ENCODE peak calls at places on chromosomes 2 and 18, in six cellular contexts. One of them, this sample, is unnamed.

GRCh38 chr18:3530807-3531206 is 80.8 kb downstream of the TGIF1 start:
- DNase-seq in BJ: no peak
- DNase-seq in choroid plexus epithelial cell: no peak
- DNase-seq in AG20443: no peak
- DNase-seq in caudate nucleus: no peak
- DNase-seq in renal cortical epithelial cell: no peak
- DNase-seq in this sample: no peak

GRCh38 chr2:181025004-181025403 is 44.6 kb downstream of the UBE2E3 start:
- DNase-seq in renal cortical epithelial cell: peak; percentile 13
- DNase-seq in caudate nucleus: no peak
- DNase-seq in BJ: no peak
- DNase-seq in choroid plexus epithelial cell: peak; percentile 29
- DNase-seq in AG20443: no peak
- DNase-seq in this sample: no peak

GRCh38 chr2:166593403-166593802 is 99.4 kb upstream of the SCN7A start:
- DNase-seq in renal cortical epithelial cell: no peak
- DNase-seq in caudate nucleus: no peak
- DNase-seq in AG20443: peak; percentile 50
- DNase-seq in BJ: peak; percentile 65
- DNase-seq in choroid plexus epithelial cell: peak; percentile 56
- DNase-seq in this sample: peak; percentile 82

GRCh38 chr2:239919779-239920545 is 105.2 kb downstream of the NDUFA10 start:
- DNase-seq in choroid plexus epithelial cell: no peak
- DNase-seq in renal cortical epithelial cell: no peak
- DNase-seq in caudate nucleus: no peak
- DNase-seq in BJ: no peak
- DNase-seq in AG20443: no peak
- DNase-seq in this sample: no peak

GRCh38 chr2:8987413-8987812 is 16.1 kb downstream of the MBOAT2 start:
- DNase-seq in AG20443: peak; percentile 63
- DNase-seq in choroid plexus epithelial cell: no peak
- DNase-seq in caudate nucleus: no peak
- DNase-seq in BJ: no peak
- DNase-seq in renal cortical epithelial cell: no peak
- DNase-seq in this sample: no peak

GRCh38 chr2:181396575-181397062 is 60.6 kb upstream of the ITGA4 start:
- DNase-seq in choroid plexus epithelial cell: peak; percentile 62
- DNase-seq in AG20443: peak; percentile 15
- DNase-seq in renal cortical epithelial cell: peak; percentile 81
- DNase-seq in BJ: peak; percentile 44
- DNase-seq in caudate nucleus: no peak
- DNase-seq in this sample: peak; percentile 24

GRCh38 chr2:234071664-234072063 is 21.2 kb downstream of the SPP2 start:
- DNase-seq in BJ: no peak
- DNase-seq in AG20443: no peak
- DNase-seq in caudate nucleus: no peak
- DNase-seq in renal cortical epithelial cell: no peak
- DNase-seq in choroid plexus epithelial cell: no peak
- DNase-seq in this sample: no peak

GRCh38 chr2:54709341-54709809 is 14.1 kb upstream of the EML6 start:
- DNase-seq in AG20443: no peak
- DNase-seq in choroid plexus epithelial cell: no peak
- DNase-seq in BJ: no peak
- DNase-seq in caudate nucleus: no peak
- DNase-seq in renal cortical epithelial cell: no peak
- DNase-seq in this sample: no peak

GRCh38 chr2:64104944-64105343 is 39.3 kb downstream of the PELI1 start:
- DNase-seq in BJ: no peak
- DNase-seq in choroid plexus epithelial cell: no peak
- DNase-seq in renal cortical epithelial cell: peak; percentile 77
- DNase-seq in AG20443: no peak
- DNase-seq in caudate nucleus: no peak
- DNase-seq in this sample: no peak

GRCh38 chr2:167142554-167142953 is 254.3 kb downstream of the XIRP2 start:
- DNase-seq in AG20443: no peak
- DNase-seq in BJ: no peak
- DNase-seq in caudate nucleus: no peak
- DNase-seq in choroid plexus epithelial cell: no peak
- DNase-seq in renal cortical epithelial cell: no peak
- DNase-seq in this sample: no peak